ENCODE peak calls at places on chromosomes 3 and 15, in nine cellular contexts. One of them, this sample, is unnamed.

GRCh38 chr15:83930813-83931212 is 276.9 kb downstream of the ADAMTSL3 start:
- DNase-seq in MM.1S: no peak
- DNase-seq in GM12864: no peak
- DNase-seq in B cell: no peak
- DNase-seq in AG09309: no peak
- DNase-seq in heart right ventricle: no peak
- DNase-seq in foreskin keratinocyte: peak
- DNase-seq in Calu3: no peak
- DNase-seq in AG10803: no peak
- DNase-seq in this sample: no peak

GRCh38 chr15:36595625-36596024 is 16.2 kb downstream of the CDIN1 start:
- DNase-seq in AG09309: no peak
- DNase-seq in B cell: no peak
- DNase-seq in foreskin keratinocyte: no peak
- DNase-seq in heart right ventricle: peak
- DNase-seq in MM.1S: no peak
- DNase-seq in Calu3: no peak
- DNase-seq in GM12864: no peak
- DNase-seq in AG10803: no peak
- DNase-seq in this sample: no peak

GRCh38 chr3:58271901-58272501 is 34.0 kb upstream of the RPP14 start:
- DNase-seq in AG09309: peak
- DNase-seq in GM12864: no peak
- DNase-seq in Calu3: peak
- DNase-seq in MM.1S: no peak
- DNase-seq in foreskin keratinocyte: peak
- DNase-seq in AG10803: peak
- DNase-seq in heart right ventricle: no peak
- DNase-seq in B cell: no peak
- DNase-seq in this sample: no peak

GRCh38 chr3:52532838-52533622 is 627 bp downstream of the NT5DC2 start:
- DNase-seq in B cell: peak
- DNase-seq in foreskin keratinocyte: no peak
- DNase-seq in Calu3: peak
- DNase-seq in AG09309: no peak
- DNase-seq in MM.1S: no peak
- DNase-seq in GM12864: no peak
- DNase-seq in heart right ventricle: peak
- DNase-seq in AG10803: no peak
- DNase-seq in this sample: peak

GRCh38 chr3:113541519-113541918 is 9.2 kb downstream of the SIDT1 start:
- DNase-seq in GM12864: no peak
- DNase-seq in AG10803: no peak
- DNase-seq in B cell: no peak
- DNase-seq in MM.1S: no peak
- DNase-seq in foreskin keratinocyte: no peak
- DNase-seq in AG09309: no peak
- DNase-seq in heart right ventricle: no peak
- DNase-seq in Calu3: no peak
- DNase-seq in this sample: no peak

GRCh38 chr15:70266412-70267089 is 168.8 kb upstream of the TLE3 start:
- DNase-seq in AG09309: no peak
- DNase-seq in heart right ventricle: peak
- DNase-seq in AG10803: peak
- DNase-seq in Calu3: peak
- DNase-seq in MM.1S: no peak
- DNase-seq in B cell: no peak
- DNase-seq in foreskin keratinocyte: no peak
- DNase-seq in GM12864: no peak
- DNase-seq in this sample: no peak

GRCh38 chr15:62594017-62594416 is 428.9 kb upstream of the C2CD4B start:
- DNase-seq in GM12864: no peak
- DNase-seq in MM.1S: no peak
- DNase-seq in heart right ventricle: no peak
- DNase-seq in Calu3: no peak
- DNase-seq in AG09309: no peak
- DNase-seq in foreskin keratinocyte: no peak
- DNase-seq in B cell: no peak
- DNase-seq in AG10803: peak
- DNase-seq in this sample: no peak

GRCh38 chr15:68205949-68206539 is 912 bp upstream of the CALML4 start:
- DNase-seq in B cell: no peak
- DNase-seq in heart right ventricle: peak
- DNase-seq in foreskin keratinocyte: no peak
- DNase-seq in AG10803: no peak
- DNase-seq in AG09309: no peak
- DNase-seq in GM12864: no peak
- DNase-seq in Calu3: peak
- DNase-seq in MM.1S: no peak
- DNase-seq in this sample: no peak

GRCh38 chr15:39028069-39028468 is 463.5 kb upstream of the RASGRP1 start:
- DNase-seq in heart right ventricle: no peak
- DNase-seq in MM.1S: no peak
- DNase-seq in B cell: no peak
- DNase-seq in Calu3: peak
- DNase-seq in foreskin keratinocyte: peak
- DNase-seq in GM12864: no peak
- DNase-seq in AG09309: no peak
- DNase-seq in AG10803: peak
- DNase-seq in this sample: no peak

GRCh38 chr15:42730536-42730935 is 6.4 kb downstream of the CDAN1 start:
- DNase-seq in MM.1S: no peak
- DNase-seq in Calu3: no peak
- DNase-seq in GM12864: no peak
- DNase-seq in foreskin keratinocyte: no peak
- DNase-seq in AG09309: no peak
- DNase-seq in AG10803: no peak
- DNase-seq in heart right ventricle: no peak
- DNase-seq in B cell: peak
- DNase-seq in this sample: no peak

GRCh38 chr15:60889506-60889905 is 339.6 kb downstream of the RORA start:
- DNase-seq in AG10803: no peak
- DNase-seq in B cell: no peak
- DNase-seq in Calu3: no peak
- DNase-seq in MM.1S: no peak
- DNase-seq in heart right ventricle: no peak
- DNase-seq in AG09309: no peak
- DNase-seq in GM12864: no peak
- DNase-seq in foreskin keratinocyte: no peak
- DNase-seq in this sample: no peak
- TF ChIP-seq CTCF in AG10803: no peak
- TF ChIP-seq CTCF in B cell: no peak
- TF ChIP-seq CTCF in Calu3: no peak
- TF ChIP-seq CTCF in MM.1S: no peak
- TF ChIP-seq CTCF in heart right ventricle: no peak
- TF ChIP-seq CTCF in AG09309: no peak
- TF ChIP-seq CTCF in GM12864: no peak
- TF ChIP-seq CTCF in foreskin keratinocyte: no peak
- TF ChIP-seq CTCF in this sample: no peak

GRCh38 chr3:154314152-154314551 is 10.1 kb downstream of the DHX36 start:
- DNase-seq in AG09309: no peak
- DNase-seq in heart right ventricle: no peak
- DNase-seq in MM.1S: no peak
- DNase-seq in B cell: no peak
- DNase-seq in GM12864: no peak
- DNase-seq in AG10803: no peak
- DNase-seq in Calu3: no peak
- DNase-seq in foreskin keratinocyte: no peak
- DNase-seq in this sample: no peak
- TF ChIP-seq CTCF in AG09309: no peak
- TF ChIP-seq CTCF in heart right ventricle: no peak
- TF ChIP-seq CTCF in MM.1S: peak
- TF ChIP-seq CTCF in B cell: no peak
- TF ChIP-seq CTCF in GM12864: peak
- TF ChIP-seq CTCF in AG10803: no peak
- TF ChIP-seq CTCF in Calu3: no peak
- TF ChIP-seq CTCF in foreskin keratinocyte: peak
- TF ChIP-seq CTCF in this sample: no peak

GRCh38 chr3:127556565-127556964 is 34.0 kb downstream of the TPRA1 start:
- DNase-seq in MM.1S: no peak
- DNase-seq in Calu3: peak
- DNase-seq in foreskin keratinocyte: no peak
- DNase-seq in GM12864: no peak
- DNase-seq in heart right ventricle: no peak
- DNase-seq in AG10803: no peak
- DNase-seq in B cell: no peak
- DNase-seq in AG09309: no peak
- DNase-seq in this sample: no peak
- TF ChIP-seq CTCF in MM.1S: peak
- TF ChIP-seq CTCF in Calu3: no peak
- TF ChIP-seq CTCF in foreskin keratinocyte: no peak
- TF ChIP-seq CTCF in GM12864: peak
- TF ChIP-seq CTCF in heart right ventricle: peak
- TF ChIP-seq CTCF in AG10803: no peak
- TF ChIP-seq CTCF in B cell: no peak
- TF ChIP-seq CTCF in AG09309: no peak
- TF ChIP-seq CTCF in this sample: peak

DNA sequence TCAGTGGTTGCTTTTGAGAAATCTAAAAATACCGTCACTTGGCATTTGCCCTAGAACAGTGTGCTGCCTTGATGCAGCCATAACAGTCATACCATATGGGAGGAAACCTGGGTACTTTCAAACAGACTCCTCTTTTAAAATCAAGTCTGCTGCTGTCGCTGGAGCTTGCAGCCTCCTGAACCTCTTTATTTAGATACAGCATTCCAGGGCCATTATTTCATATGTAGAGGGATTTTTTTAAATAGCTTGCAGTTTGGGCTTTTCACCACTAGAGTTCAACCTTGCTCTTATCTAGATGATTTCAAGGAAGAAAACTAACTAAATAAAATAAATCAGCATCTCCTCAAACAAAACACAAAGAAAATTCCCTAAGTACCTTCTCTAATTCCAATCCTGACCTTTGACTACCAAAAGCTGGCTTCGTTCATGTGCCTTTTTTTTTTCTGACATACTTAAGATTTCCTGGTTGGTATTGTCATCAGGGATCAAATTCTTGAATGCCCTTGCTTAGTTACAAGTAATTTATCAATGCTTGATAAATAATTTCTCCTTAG is 111.6 kb downstream of the KBTBD8 start:
- DNase-seq in foreskin keratinocyte: peak
- DNase-seq in heart right ventricle: no peak
- DNase-seq in AG10803: peak
- DNase-seq in AG09309: peak
- DNase-seq in B cell: no peak
- DNase-seq in Calu3: peak
- DNase-seq in MM.1S: peak
- DNase-seq in GM12864: peak
- DNase-seq in this sample: no peak
- TF ChIP-seq CTCF in foreskin keratinocyte: peak
- TF ChIP-seq CTCF in heart right ventricle: peak
- TF ChIP-seq CTCF in AG10803: peak
- TF ChIP-seq CTCF in AG09309: peak
- TF ChIP-seq CTCF in B cell: peak
- TF ChIP-seq CTCF in Calu3: peak
- TF ChIP-seq CTCF in MM.1S: peak
- TF ChIP-seq CTCF in GM12864: peak
- TF ChIP-seq CTCF in this sample: peak

GRCh38 chr15:74500401-74500800 is 39.4 kb upstream of the UBL7 start:
- DNase-seq in heart right ventricle: no peak
- DNase-seq in B cell: no peak
- DNase-seq in foreskin keratinocyte: no peak
- DNase-seq in GM12864: no peak
- DNase-seq in AG10803: no peak
- DNase-seq in MM.1S: no peak
- DNase-seq in Calu3: no peak
- DNase-seq in AG09309: no peak
- DNase-seq in this sample: no peak

GRCh38 chr15:74499366-74499765 is 38.4 kb upstream of the UBL7 start:
- DNase-seq in AG09309: no peak
- DNase-seq in B cell: no peak
- DNase-seq in Calu3: no peak
- DNase-seq in foreskin keratinocyte: no peak
- DNase-seq in GM12864: no peak
- DNase-seq in heart right ventricle: no peak
- DNase-seq in AG10803: no peak
- DNase-seq in MM.1S: no peak
- DNase-seq in this sample: no peak

GRCh38 chr15:74505837-74506514 is 35.0 kb upstream of the ARID3B start:
- DNase-seq in GM12864: no peak
- DNase-seq in heart right ventricle: no peak
- DNase-seq in B cell: no peak
- DNase-seq in foreskin keratinocyte: peak
- DNase-seq in AG10803: peak
- DNase-seq in AG09309: no peak
- DNase-seq in MM.1S: no peak
- DNase-seq in Calu3: no peak
- DNase-seq in this sample: no peak

GRCh38 chr15:74504418-74504817 is 36.6 kb upstream of the ARID3B start:
- DNase-seq in Calu3: no peak
- DNase-seq in MM.1S: no peak
- DNase-seq in AG09309: no peak
- DNase-seq in B cell: no peak
- DNase-seq in AG10803: no peak
- DNase-seq in GM12864: no peak
- DNase-seq in heart right ventricle: no peak
- DNase-seq in foreskin keratinocyte: no peak
- DNase-seq in this sample: no peak

DNA sequence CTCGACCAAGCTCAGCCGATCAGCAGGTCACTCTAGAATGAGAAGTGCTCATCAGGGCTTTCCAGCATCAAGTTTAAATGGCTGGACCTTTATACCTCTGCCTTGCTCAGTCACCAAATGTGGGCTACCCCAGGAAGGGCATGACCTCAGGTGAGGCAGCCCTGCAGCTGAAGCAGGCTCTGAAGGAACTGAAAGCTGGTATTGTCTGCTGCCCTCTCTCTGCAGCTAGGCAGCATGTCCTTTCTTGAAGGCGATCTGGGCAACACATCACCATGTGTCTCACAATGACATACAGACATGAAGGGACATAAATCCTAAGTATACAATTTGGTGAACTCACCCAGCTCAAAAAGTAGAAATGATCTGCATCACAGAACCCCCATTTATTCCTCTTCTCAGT is 38.7 kb upstream of the ARID3B start:
- DNase-seq in GM12864: no peak
- DNase-seq in heart right ventricle: no peak
- DNase-seq in MM.1S: peak
- DNase-seq in foreskin keratinocyte: no peak
- DNase-seq in AG10803: no peak
- DNase-seq in Calu3: no peak
- DNase-seq in B cell: no peak
- DNase-seq in AG09309: no peak
- DNase-seq in this sample: no peak
- TF ChIP-seq CTCF in GM12864: peak
- TF ChIP-seq CTCF in heart right ventricle: no peak
- TF ChIP-seq CTCF in MM.1S: peak
- TF ChIP-seq CTCF in foreskin keratinocyte: peak
- TF ChIP-seq CTCF in AG10803: no peak
- TF ChIP-seq CTCF in Calu3: no peak
- TF ChIP-seq CTCF in B cell: no peak
- TF ChIP-seq CTCF in AG09309: no peak
- TF ChIP-seq CTCF in this sample: no peak